ENCODE peak calls at places on chromosomes 12 and 14, in five cellular contexts. One of them, this sample, is unnamed.

GRCh38 chr12:1531654-1532366 is 62.6 kb downstream of the FBXL14 start:
- DNase-seq in hepatocyte: no peak
- DNase-seq in fibroblast of villous mesenchyme: no peak
- DNase-seq in fibroblast of the aortic adventitia: no peak
- DNase-seq in NT2/D1: no peak
- DNase-seq in this sample: no peak

GRCh38 chr14:63759454-63759853 is 31.6 kb upstream of the SGPP1 start:
- DNase-seq in hepatocyte: no peak
- DNase-seq in fibroblast of villous mesenchyme: peak
- DNase-seq in fibroblast of the aortic adventitia: peak
- DNase-seq in NT2/D1: no peak
- DNase-seq in this sample: peak

GRCh38 chr14:104314251-104314941 is 176.0 kb downstream of the KIF26A start:
- DNase-seq in hepatocyte: no peak
- DNase-seq in fibroblast of villous mesenchyme: no peak
- DNase-seq in fibroblast of the aortic adventitia: no peak
- DNase-seq in NT2/D1: no peak
- DNase-seq in this sample: no peak

GRCh38 chr12:48817957-48818830 is at the start of gene CACNB3:
- DNase-seq in hepatocyte: peak
- DNase-seq in fibroblast of villous mesenchyme: peak
- DNase-seq in fibroblast of the aortic adventitia: peak
- DNase-seq in NT2/D1: peak
- DNase-seq in this sample: peak

GRCh38 chr14:28294834-28295440 is 471.6 kb upstream of the FOXG1 start:
- DNase-seq in hepatocyte: peak
- DNase-seq in fibroblast of villous mesenchyme: no peak
- DNase-seq in fibroblast of the aortic adventitia: peak
- DNase-seq in NT2/D1: no peak
- DNase-seq in this sample: peak

GRCh38 chr12:54549774-54550451 is 512 bp downstream of the PDE1B start:
- DNase-seq in hepatocyte: no peak
- DNase-seq in fibroblast of villous mesenchyme: no peak
- DNase-seq in fibroblast of the aortic adventitia: no peak
- DNase-seq in NT2/D1: no peak
- DNase-seq in this sample: no peak

GRCh38 chr14:59631237-59631636 is 54.6 kb upstream of the CCDC175 start:
- DNase-seq in hepatocyte: no peak
- DNase-seq in fibroblast of villous mesenchyme: no peak
- DNase-seq in fibroblast of the aortic adventitia: no peak
- DNase-seq in NT2/D1: no peak
- DNase-seq in this sample: peak

GRCh38 chr14:52315355-52315718 is 1.2 kb downstream of the PTGER2 start:
- DNase-seq in hepatocyte: no peak
- DNase-seq in fibroblast of villous mesenchyme: peak
- DNase-seq in fibroblast of the aortic adventitia: peak
- DNase-seq in NT2/D1: no peak
- DNase-seq in this sample: no peak

GRCh38 chr12:59927041-59927440 is 331.2 kb downstream of the SLC16A7 start:
- DNase-seq in hepatocyte: no peak
- DNase-seq in fibroblast of villous mesenchyme: no peak
- DNase-seq in fibroblast of the aortic adventitia: no peak
- DNase-seq in NT2/D1: no peak
- DNase-seq in this sample: no peak

GRCh38 chr12:114895822-114896221 is 211.8 kb upstream of the TBX3 start:
- DNase-seq in hepatocyte: peak
- DNase-seq in fibroblast of villous mesenchyme: no peak
- DNase-seq in fibroblast of the aortic adventitia: no peak
- DNase-seq in NT2/D1: no peak
- DNase-seq in this sample: peak

GRCh38 chr14:35229495-35230089 is 62.6 kb upstream of the PSMA6 start:
- DNase-seq in hepatocyte: no peak
- DNase-seq in fibroblast of villous mesenchyme: peak
- DNase-seq in fibroblast of the aortic adventitia: no peak
- DNase-seq in NT2/D1: no peak
- DNase-seq in this sample: peak

GRCh38 chr12:124921200-124922008 is 7.0 kb upstream of the UBC start:
- DNase-seq in hepatocyte: peak
- DNase-seq in fibroblast of villous mesenchyme: peak
- DNase-seq in fibroblast of the aortic adventitia: peak
- DNase-seq in NT2/D1: no peak
- DNase-seq in this sample: peak

GRCh38 chr14:105767315-105767714 is 240.9 kb downstream of the TMEM121 start:
- DNase-seq in hepatocyte: no peak
- DNase-seq in fibroblast of villous mesenchyme: no peak
- DNase-seq in fibroblast of the aortic adventitia: no peak
- DNase-seq in NT2/D1: no peak
- DNase-seq in this sample: no peak

GRCh38 chr12:4701383-4701782 is 18.8 kb upstream of the GALNT8 start:
- DNase-seq in hepatocyte: no peak
- DNase-seq in fibroblast of villous mesenchyme: no peak
- DNase-seq in fibroblast of the aortic adventitia: peak
- DNase-seq in NT2/D1: no peak
- DNase-seq in this sample: peak

GRCh38 chr12:52729147-52729546 is 25.8 kb upstream of the KRT77 start:
- DNase-seq in hepatocyte: no peak
- DNase-seq in fibroblast of villous mesenchyme: no peak
- DNase-seq in fibroblast of the aortic adventitia: no peak
- DNase-seq in NT2/D1: no peak
- DNase-seq in this sample: no peak

GRCh38 chr12:68451261-68452091 is 119.3 kb upstream of the MDM1 start:
- DNase-seq in hepatocyte: peak
- DNase-seq in fibroblast of villous mesenchyme: peak
- DNase-seq in fibroblast of the aortic adventitia: peak
- DNase-seq in NT2/D1: no peak
- DNase-seq in this sample: peak

GRCh38 chr12:132837693-132838463 is 9.2 kb upstream of the GOLGA3 start:
- DNase-seq in hepatocyte: no peak
- DNase-seq in fibroblast of villous mesenchyme: peak
- DNase-seq in fibroblast of the aortic adventitia: peak
- DNase-seq in NT2/D1: no peak
- DNase-seq in this sample: no peak

GRCh38 chr14:25055998-25056687 is 6.2 kb upstream of the STXBP6 start:
- DNase-seq in hepatocyte: no peak
- DNase-seq in fibroblast of villous mesenchyme: peak
- DNase-seq in fibroblast of the aortic adventitia: peak
- DNase-seq in NT2/D1: no peak
- DNase-seq in this sample: no peak

GRCh38 chr12:124695861-124696260 is 128.4 kb upstream of the NCOR2 start:
- DNase-seq in hepatocyte: no peak
- DNase-seq in fibroblast of villous mesenchyme: no peak
- DNase-seq in fibroblast of the aortic adventitia: no peak
- DNase-seq in NT2/D1: no peak
- DNase-seq in this sample: peak

GRCh38 chr14:101072945-101073597 is 169.5 kb upstream of the RTL1 start:
- DNase-seq in hepatocyte: peak
- DNase-seq in fibroblast of villous mesenchyme: peak
- DNase-seq in fibroblast of the aortic adventitia: peak
- DNase-seq in NT2/D1: peak
- DNase-seq in this sample: peak

GRCh38 chr12:5944688-5945070 is 380 bp downstream of the ANO2 start:
- DNase-seq in hepatocyte: no peak
- DNase-seq in fibroblast of villous mesenchyme: no peak
- DNase-seq in fibroblast of the aortic adventitia: peak
- DNase-seq in NT2/D1: no peak
- DNase-seq in this sample: no peak

GRCh38 chr14:21346532-21347135 is 37.2 kb downstream of the SUPT16H start:
- DNase-seq in hepatocyte: no peak
- DNase-seq in fibroblast of villous mesenchyme: no peak
- DNase-seq in fibroblast of the aortic adventitia: peak
- DNase-seq in NT2/D1: no peak
- DNase-seq in this sample: no peak

GRCh38 chr14:101229666-101230065 is 326.1 kb upstream of the RTL1 start:
- DNase-seq in hepatocyte: no peak
- DNase-seq in fibroblast of villous mesenchyme: no peak
- DNase-seq in fibroblast of the aortic adventitia: no peak
- DNase-seq in NT2/D1: no peak
- DNase-seq in this sample: no peak

GRCh38 chr14:103514596-103515421 is 7.8 kb downstream of the CKB start:
- DNase-seq in hepatocyte: peak
- DNase-seq in fibroblast of villous mesenchyme: no peak
- DNase-seq in fibroblast of the aortic adventitia: no peak
- DNase-seq in NT2/D1: no peak
- DNase-seq in this sample: no peak

GRCh38 chr12:18153826-18154225 is 63.8 kb upstream of the RERGL start:
- DNase-seq in hepatocyte: no peak
- DNase-seq in fibroblast of villous mesenchyme: no peak
- DNase-seq in fibroblast of the aortic adventitia: no peak
- DNase-seq in NT2/D1: peak
- DNase-seq in this sample: no peak
- H3K4me3 ChIP-seq in hepatocyte: no peak
- H3K4me3 ChIP-seq in fibroblast of villous mesenchyme: no peak
- H3K4me3 ChIP-seq in fibroblast of the aortic adventitia: no peak
- H3K4me3 ChIP-seq in NT2/D1: no peak
- H3K4me3 ChIP-seq in this sample: no peak

GRCh38 chr14:37550511-37550910 is 44.5 kb downstream of the FOXA1 start:
- DNase-seq in hepatocyte: no peak
- DNase-seq in fibroblast of villous mesenchyme: peak
- DNase-seq in fibroblast of the aortic adventitia: peak
- DNase-seq in NT2/D1: no peak
- DNase-seq in this sample: peak

GRCh38 chr14:37544407-37544806 is 50.6 kb downstream of the FOXA1 start:
- DNase-seq in hepatocyte: no peak
- DNase-seq in fibroblast of villous mesenchyme: no peak
- DNase-seq in fibroblast of the aortic adventitia: no peak
- DNase-seq in NT2/D1: no peak
- DNase-seq in this sample: no peak

GRCh38 chr14:37546621-37547447 is 48.2 kb downstream of the FOXA1 start:
- DNase-seq in hepatocyte: peak
- DNase-seq in fibroblast of villous mesenchyme: peak
- DNase-seq in fibroblast of the aortic adventitia: no peak
- DNase-seq in NT2/D1: no peak
- DNase-seq in this sample: no peak

GRCh38 chr14:37539992-37540391 is 55.1 kb downstream of the FOXA1 start:
- DNase-seq in hepatocyte: no peak
- DNase-seq in fibroblast of villous mesenchyme: no peak
- DNase-seq in fibroblast of the aortic adventitia: no peak
- DNase-seq in NT2/D1: no peak
- DNase-seq in this sample: no peak

GRCh38 chr14:37545174-37545573 is 49.9 kb downstream of the FOXA1 start:
- DNase-seq in hepatocyte: no peak
- DNase-seq in fibroblast of villous mesenchyme: peak
- DNase-seq in fibroblast of the aortic adventitia: no peak
- DNase-seq in NT2/D1: no peak
- DNase-seq in this sample: no peak
- H3K4me3 ChIP-seq in hepatocyte: no peak
- H3K4me3 ChIP-seq in fibroblast of villous mesenchyme: no peak
- H3K4me3 ChIP-seq in fibroblast of the aortic adventitia: no peak
- H3K4me3 ChIP-seq in NT2/D1: no peak
- H3K4me3 ChIP-seq in this sample: no peak

GRCh38 chr14:74953686-74954085 is 1.7 kb downstream of the PGF start:
- DNase-seq in hepatocyte: no peak
- DNase-seq in fibroblast of villous mesenchyme: no peak
- DNase-seq in fibroblast of the aortic adventitia: no peak
- DNase-seq in NT2/D1: no peak
- DNase-seq in this sample: no peak

GRCh38 chr14:74955229-74955999 is at the start of gene PGF:
- DNase-seq in hepatocyte: peak
- DNase-seq in fibroblast of villous mesenchyme: peak
- DNase-seq in fibroblast of the aortic adventitia: no peak
- DNase-seq in NT2/D1: no peak
- DNase-seq in this sample: peak

GRCh38 chr14:74952697-74953484 is 2.5 kb downstream of the PGF start:
- DNase-seq in hepatocyte: peak
- DNase-seq in fibroblast of villous mesenchyme: no peak
- DNase-seq in fibroblast of the aortic adventitia: no peak
- DNase-seq in NT2/D1: no peak
- DNase-seq in this sample: no peak

GRCh38 chr14:74954947-74955228 is 509 bp downstream of the PGF start:
- DNase-seq in hepatocyte: no peak
- DNase-seq in fibroblast of villous mesenchyme: no peak
- DNase-seq in fibroblast of the aortic adventitia: no peak
- DNase-seq in NT2/D1: no peak
- DNase-seq in this sample: no peak

GRCh38 chr14:74954232-74954946 is 1.0 kb downstream of the PGF start:
- DNase-seq in hepatocyte: peak
- DNase-seq in fibroblast of villous mesenchyme: no peak
- DNase-seq in fibroblast of the aortic adventitia: no peak
- DNase-seq in NT2/D1: no peak
- DNase-seq in this sample: no peak
- H3K4me3 ChIP-seq in hepatocyte: peak
- H3K4me3 ChIP-seq in fibroblast of villous mesenchyme: peak
- H3K4me3 ChIP-seq in fibroblast of the aortic adventitia: peak
- H3K4me3 ChIP-seq in NT2/D1: peak
- H3K4me3 ChIP-seq in this sample: peak

GRCh38 chr12:107864235-107864634 is 89.7 kb downstream of the ASCL4 start:
- DNase-seq in hepatocyte: peak
- DNase-seq in fibroblast of villous mesenchyme: no peak
- DNase-seq in fibroblast of the aortic adventitia: no peak
- DNase-seq in NT2/D1: no peak
- DNase-seq in this sample: no peak
- H3K4me3 ChIP-seq in hepatocyte: peak
- H3K4me3 ChIP-seq in fibroblast of villous mesenchyme: no peak
- H3K4me3 ChIP-seq in fibroblast of the aortic adventitia: no peak
- H3K4me3 ChIP-seq in NT2/D1: peak
- H3K4me3 ChIP-seq in this sample: no peak

GRCh38 chr12:45425426-45425825 is 209.5 kb downstream of the ANO6 start:
- DNase-seq in hepatocyte: no peak
- DNase-seq in fibroblast of villous mesenchyme: peak
- DNase-seq in fibroblast of the aortic adventitia: peak
- DNase-seq in NT2/D1: no peak
- DNase-seq in this sample: peak
- H3K4me3 ChIP-seq in hepatocyte: no peak
- H3K4me3 ChIP-seq in fibroblast of villous mesenchyme: no peak
- H3K4me3 ChIP-seq in fibroblast of the aortic adventitia: no peak
- H3K4me3 ChIP-seq in NT2/D1: no peak
- H3K4me3 ChIP-seq in this sample: no peak

GRCh38 chr14:90399541-90400444 is 3.0 kb downstream of the CALM1 start:
- DNase-seq in hepatocyte: peak
- DNase-seq in fibroblast of villous mesenchyme: peak
- DNase-seq in fibroblast of the aortic adventitia: peak
- DNase-seq in NT2/D1: no peak
- DNase-seq in this sample: peak
- H3K4me3 ChIP-seq in hepatocyte: peak
- H3K4me3 ChIP-seq in fibroblast of villous mesenchyme: no peak
- H3K4me3 ChIP-seq in fibroblast of the aortic adventitia: peak
- H3K4me3 ChIP-seq in NT2/D1: no peak
- H3K4me3 ChIP-seq in this sample: no peak

GRCh38 chr14:30876692-30877091 is 2.3 kb downstream of the COCH start:
- DNase-seq in hepatocyte: no peak
- DNase-seq in fibroblast of villous mesenchyme: no peak
- DNase-seq in fibroblast of the aortic adventitia: no peak
- DNase-seq in NT2/D1: no peak
- DNase-seq in this sample: no peak
- H3K4me3 ChIP-seq in hepatocyte: no peak
- H3K4me3 ChIP-seq in fibroblast of villous mesenchyme: no peak
- H3K4me3 ChIP-seq in fibroblast of the aortic adventitia: no peak
- H3K4me3 ChIP-seq in NT2/D1: no peak
- H3K4me3 ChIP-seq in this sample: no peak

DNA sequence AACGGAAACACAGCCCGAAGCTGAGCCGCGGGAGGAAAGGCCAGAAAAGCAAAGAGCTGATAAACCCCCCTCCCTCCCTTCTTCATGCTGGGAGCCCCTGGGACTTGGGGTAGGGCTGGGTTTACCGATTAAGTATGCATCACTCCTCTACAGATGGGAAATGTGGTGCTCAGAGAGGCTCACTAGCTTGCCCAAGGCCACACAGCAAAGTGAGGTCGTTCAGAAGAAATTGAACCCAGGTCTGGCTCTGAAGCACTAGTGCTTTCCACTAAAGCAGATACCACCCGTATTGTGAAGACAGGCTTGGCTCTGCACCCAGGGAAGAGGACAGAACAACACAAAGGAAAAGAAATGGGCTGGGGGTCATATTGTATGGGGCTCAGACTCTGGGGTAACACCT is 128.9 kb downstream of the GLT1D1 start:
- DNase-seq in hepatocyte: no peak
- DNase-seq in fibroblast of villous mesenchyme: no peak
- DNase-seq in fibroblast of the aortic adventitia: no peak
- DNase-seq in NT2/D1: no peak
- DNase-seq in this sample: no peak
- H3K4me3 ChIP-seq in hepatocyte: no peak
- H3K4me3 ChIP-seq in fibroblast of villous mesenchyme: no peak
- H3K4me3 ChIP-seq in fibroblast of the aortic adventitia: no peak
- H3K4me3 ChIP-seq in NT2/D1: no peak
- H3K4me3 ChIP-seq in this sample: no peak

This sample was measured in fibroblast of pulmonary artery.